ENCODE peak calls at places on chromosomes 12 and 14, in seven cellular contexts. G is progenitor cell of endocrine pancreas, C is lower lobe of right lung, T is RWPE1, Y is tibial nerve, M is stomach, F is HFFc6. R is an unnamed sample.

GRCh38 chr12:50659690-50660424 is 104.0 kb upstream of the ATF1 start:
- DNase-seq in G (no peak), C (no peak), T (no peak), Y (no peak), M (no peak), F (no peak), R (no peak)

GRCh38 chr12:112115259-112116045 is 6.9 kb upstream of the NAA25 start:
- DNase-seq in G (no peak), C (no peak), T (no peak), Y (no peak), M (peak), F (no peak), R (no peak)

GRCh38 chr14:69694730-69695663 is 71.9 kb upstream of the SRSF5 start:
- DNase-seq in G (no peak), C (no peak), T (no peak), Y (no peak), M (no peak), F (no peak), R (no peak)

GRCh38 chr14:92472860-92473259 is 40.7 kb upstream of the RIN3 start:
- DNase-seq in G (no peak), C (no peak), T (no peak), Y (no peak), M (no peak), F (no peak), R (no peak)

GRCh38 chr12:25975682-25976081 is 17.2 kb downstream of the RASSF8 start:
- DNase-seq in G (no peak), C (no peak), T (no peak), Y (no peak), M (no peak), F (no peak), R (no peak)

GRCh38 chr12:45517360-45517759 is 212.1 kb upstream of the ARID2 start:
- DNase-seq in G (no peak), C (no peak), T (no peak), Y (no peak), M (no peak), F (no peak), R (no peak)

GRCh38 chr14:92041203-92041602 is 1.3 kb upstream of the TRIP11 start:
- DNase-seq in G (no peak), C (no peak), T (no peak), Y (no peak), M (no peak), F (no peak), R (no peak)

GRCh38 chr12:30909088-30909688 is 17.4 kb upstream of the TSPAN11 start:
- DNase-seq in G (no peak), C (no peak), T (no peak), Y (no peak), M (no peak), F (no peak), R (no peak)

GRCh38 chr14:54625158-54625557 is 58.2 kb downstream of the SAMD4A start:
- DNase-seq in G (no peak), C (no peak), T (no peak), Y (no peak), M (no peak), F (no peak), R (no peak)

GRCh38 chr12:46887870-46888269 is 62.1 kb upstream of the SLC38A4 start:
- DNase-seq in G (no peak), C (no peak), T (no peak), Y (no peak), M (no peak), F (no peak), R (no peak)

GRCh38 chr14:58738189-58738836 is 100.6 kb downstream of the DACT1 start:
- DNase-seq in G (no peak), C (no peak), T (peak), Y (no peak), M (no peak), F (peak), R (no peak)

GRCh38 chr12:121534495-121535148 is 46.2 kb downstream of the KDM2B start:
- DNase-seq in G (no peak), C (no peak), T (no peak), Y (no peak), M (no peak), F (no peak), R (no peak)

GRCh38 chr14:104396682-104397470 is 182.7 kb upstream of the C14orf180 start:
- DNase-seq in G (no peak), C (no peak), T (no peak), Y (no peak), M (peak), F (no peak), R (no peak)

GRCh38 chr14:36660736-36661505 is 739 bp upstream of the PAX9 start:
- DNase-seq in G (no peak), C (no peak), T (no peak), Y (no peak), M (no peak), F (no peak), R (no peak)

GRCh38 chr14:73250781-73251500 is 13.6 kb downstream of the PAPLN start:
- DNase-seq in G (no peak), C (no peak), T (no peak), Y (no peak), M (no peak), F (no peak), R (peak)

GRCh38 chr12:77337327-77337726 is 272.0 kb upstream of the E2F7 start:
- DNase-seq in G (no peak), C (no peak), T (no peak), Y (no peak), M (no peak), F (no peak), R (no peak)

GRCh38 chr12:63949902-63950301 is 105.4 kb downstream of the SRGAP1 start:
- DNase-seq in G (no peak), C (no peak), T (no peak), Y (no peak), M (no peak), F (no peak), R (no peak)

GRCh38 chr12:64808110-64808509 is 16.3 kb upstream of the TBC1D30 start:
- DNase-seq in G (no peak), C (no peak), T (no peak), Y (no peak), M (no peak), F (no peak), R (no peak)

GRCh38 chr14:58068306-58068705 is 83.7 kb downstream of the ARMH4 start:
- DNase-seq in G (no peak), C (no peak), T (no peak), Y (no peak), M (no peak), F (no peak), R (no peak)

GRCh38 chr14:55348766-55349453 is 62.7 kb downstream of the ATG14 start:
- DNase-seq in G (no peak), C (no peak), T (no peak), Y (no peak), M (no peak), F (no peak), R (no peak)

GRCh38 chr12:54759751-54760150 is 94.6 kb upstream of the MUCL1 start:
- DNase-seq in G (no peak), C (no peak), T (no peak), Y (no peak), M (no peak), F (peak), R (no peak)

GRCh38 chr12:54588110-54588831 is at the start of gene PPP1R1A:
- DNase-seq in G (peak), C (no peak), T (no peak), Y (no peak), M (peak), F (no peak), R (peak)

GRCh38 chr14:49892301-49892635 is 614 bp upstream of the ARF6 start:
- DNase-seq in G (no peak), C (no peak), T (no peak), Y (no peak), M (peak), F (peak), R (no peak)

GRCh38 chr14:38405851-38406630 is 150.1 kb upstream of the CLEC14A start:
- DNase-seq in G (no peak), C (no peak), T (no peak), Y (no peak), M (no peak), F (peak), R (peak)

GRCh38 chr12:28601659-28602058 is 411.4 kb downstream of the CCDC91 start:
- DNase-seq in G (no peak), C (no peak), T (no peak), Y (no peak), M (no peak), F (no peak), R (no peak)

GRCh38 chr12:68203460-68203875 is 22.1 kb downstream of the IL26 start:
- DNase-seq in G (no peak), C (no peak), T (no peak), Y (no peak), M (no peak), F (no peak), R (no peak)

GRCh38 chr12:122793685-122794106 is 19.3 kb downstream of the CCDC62 start:
- DNase-seq in G (no peak), C (peak), T (peak), Y (no peak), M (no peak), F (peak), R (no peak)

GRCh38 chr14:40436551-40436950 is 1004.3 kb upstream of the FBXO33 start:
- DNase-seq in G (no peak), C (no peak), T (no peak), Y (no peak), M (no peak), F (no peak), R (no peak)

GRCh38 chr12:30440826-30441602 is 254.7 kb downstream of the IPO8 start:
- DNase-seq in G (no peak), C (no peak), T (peak), Y (no peak), M (no peak), F (no peak), R (peak)

GRCh38 chr12:124814741-124815613 is 48.7 kb downstream of the SCARB1 start:
- DNase-seq in G (no peak), C (peak), T (no peak), Y (no peak), M (no peak), F (no peak), R (no peak)

GRCh38 chr14:96136361-96136760 is 68.3 kb upstream of the BDKRB2 start:
- DNase-seq in G (no peak), C (no peak), T (peak), Y (no peak), M (no peak), F (peak), R (no peak)

GRCh38 chr14:96139169-96139568 is 65.5 kb upstream of the BDKRB2 start:
- DNase-seq in G (no peak), C (no peak), T (no peak), Y (no peak), M (no peak), F (no peak), R (no peak)

GRCh38 chr14:96140964-96141363 is 63.7 kb upstream of the BDKRB2 start:
- DNase-seq in G (no peak), C (no peak), T (no peak), Y (no peak), M (no peak), F (no peak), R (no peak)

GRCh38 chr14:96138241-96138640 is 66.4 kb upstream of the BDKRB2 start:
- DNase-seq in G (no peak), C (no peak), T (no peak), Y (no peak), M (no peak), F (no peak), R (no peak)

DNA sequence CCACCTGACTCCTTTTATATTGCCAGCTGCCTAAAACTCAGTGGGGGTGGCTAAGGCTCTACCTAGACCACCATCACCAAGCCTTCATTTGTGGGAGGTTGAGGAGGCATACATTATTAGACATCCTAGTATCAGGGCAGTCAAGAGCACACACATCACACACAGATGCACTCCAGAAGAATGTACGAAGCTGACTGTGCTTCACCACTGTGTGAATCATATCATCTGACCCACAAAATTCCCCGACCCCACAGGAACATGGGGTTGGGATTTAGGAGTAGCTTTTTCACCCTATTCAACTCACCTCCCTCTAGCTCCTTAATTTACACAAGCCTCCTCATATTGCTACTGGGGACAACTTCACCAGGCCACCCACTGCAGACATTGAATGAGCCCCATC is 64.8 kb upstream of the BDKRB2 start:
- DNase-seq in G (no peak), C (no peak), T (no peak), Y (no peak), M (no peak), F (peak), R (no peak)
- TF ChIP-seq CTCF in G (no peak), C (no peak), T (no peak), Y (no peak), M (no peak), F (no peak), R (no peak)

DNA sequence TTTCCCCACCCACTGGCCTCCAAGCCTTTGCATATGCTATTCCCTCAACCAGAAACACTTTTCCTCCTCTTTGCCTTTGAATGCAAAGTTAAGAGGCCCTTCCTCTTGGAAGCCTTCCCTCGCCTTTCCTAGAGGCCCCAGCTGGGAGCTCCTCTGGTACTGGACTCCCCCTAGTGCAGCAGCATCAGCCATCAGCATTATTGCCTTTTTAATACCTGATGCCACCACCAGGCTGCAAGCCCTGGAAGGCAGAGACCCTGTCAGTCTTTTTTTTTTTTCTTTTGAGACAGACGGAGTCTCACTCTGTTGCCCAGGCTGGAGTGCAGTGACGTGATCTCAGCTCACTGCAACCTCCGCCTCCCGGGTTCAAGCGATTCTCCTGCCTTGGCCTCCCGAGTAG is 19.1 kb upstream of the PLA2G1B start:
- DNase-seq in G (no peak), C (no peak), T (no peak), Y (no peak), M (no peak), F (no peak), R (no peak)
- TF ChIP-seq CTCF in G (peak), C (no peak), T (no peak), Y (no peak), M (no peak), F (peak), R (peak)

GRCh38 chr12:53052419-53053222 is 2.8 kb downstream of the TNS2 start:
- DNase-seq in G (no peak), C (peak), T (no peak), Y (peak), M (peak), F (peak), R (no peak)

GRCh38 chr12:53051881-53052412 is 2.1 kb downstream of the TNS2 start:
- DNase-seq in G (no peak), C (no peak), T (no peak), Y (peak), M (no peak), F (no peak), R (no peak)

GRCh38 chr12:53054112-53054878 is 4.4 kb downstream of the TNS2 start:
- DNase-seq in G (peak), C (peak), T (peak), Y (peak), M (peak), F (no peak), R (peak)

GRCh38 chr12:53051058-53051880 is 1.4 kb downstream of the TNS2 start:
- DNase-seq in G (no peak), C (no peak), T (no peak), Y (peak), M (peak), F (peak), R (peak)

GRCh38 chr12:53053223-53054111 is 3.6 kb downstream of the TNS2 start:
- DNase-seq in G (peak), C (no peak), T (no peak), Y (peak), M (peak), F (no peak), R (peak)
- TF ChIP-seq CTCF in G (peak), C (peak), T (peak), Y (peak), M (peak), F (peak), R (peak)

GRCh38 chr12:126617312-126617711 is 1552.1 kb downstream of the AACS start:
- DNase-seq in G (no peak), C (no peak), T (no peak), Y (no peak), M (no peak), F (peak), R (no peak)
- TF ChIP-seq CTCF in G (peak), C (peak), T (no peak), Y (no peak), M (no peak), F (peak), R (no peak)

DNA sequence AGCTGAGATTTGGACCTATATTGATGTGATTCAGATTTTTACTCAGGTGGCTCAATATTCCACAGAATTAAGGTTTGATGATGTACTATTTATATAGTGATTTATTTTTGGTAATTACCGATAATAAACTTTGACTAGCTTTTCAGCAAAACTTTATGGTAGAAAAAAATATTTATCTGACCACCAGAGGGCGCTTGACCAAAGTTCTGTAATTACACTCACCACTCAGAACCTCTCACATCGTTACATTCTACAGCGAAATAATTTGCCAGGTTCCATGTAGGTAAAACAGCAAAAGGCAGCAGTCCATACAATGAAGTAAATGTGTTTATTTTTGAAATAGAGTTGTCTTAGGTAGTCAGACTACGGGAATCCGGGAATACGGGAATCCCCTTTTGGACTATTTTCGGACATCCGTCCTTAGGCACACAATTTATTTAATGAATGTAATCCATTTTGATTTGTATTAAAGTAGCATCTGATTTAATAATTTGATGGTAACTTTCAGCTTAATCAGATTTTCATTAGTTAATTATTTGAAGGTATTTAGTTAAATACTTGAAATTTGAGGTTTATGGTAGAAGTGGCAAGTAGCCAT is 143.0 kb upstream of the DDHD1 start:
- DNase-seq in G (no peak), C (no peak), T (peak), Y (no peak), M (no peak), F (peak), R (no peak)
- TF ChIP-seq CTCF in G (peak), C (peak), T (peak), Y (peak), M (peak), F (peak), R (peak)